ENCODE peak calls at places on chromosomes 11 and 22, in seven cellular contexts. X is dorsolateral prefrontal cortex; I is CD4-positive, CD25-positive, alpha-beta regulatory T cell; G is MM.1S; E is neural progenitor cell; M is SK-N-SH; P is HCT116. Z is an unnamed sample.

GRCh38 chr11:120893431-120894206 is 130.3 kb upstream of the TBCEL start:
- DNase-seq in X (no peak), I (no peak), G (no peak), E (no peak), M (no peak), P (no peak), Z (no peak)

GRCh38 chr22:17891427-17892167 is 117.3 kb upstream of the BID start:
- DNase-seq in X (no peak), I (no peak), G (no peak), E (peak; percentile 56), M (peak; percentile 62), P (no peak), Z (no peak)

GRCh38 chr11:134763030-134763388 is 351.0 kb upstream of the B3GAT1 start:
- DNase-seq in X (no peak), I (no peak), G (no peak), E (no peak), M (peak; percentile 36), P (no peak), Z (no peak)

GRCh38 chr11:116730568-116730967 is 42.2 kb downstream of the BUD13 start:
- DNase-seq in X (peak; percentile 42), I (no peak), G (no peak), E (no peak), M (no peak), P (no peak), Z (no peak)

GRCh38 chr11:57479925-57480324 is 19.6 kb downstream of the RTN4RL2 start:
- DNase-seq in X (no peak), I (no peak), G (no peak), E (no peak), M (peak; percentile 46), P (no peak), Z (no peak)

GRCh38 chr22:27100789-27101188 is 443.4 kb downstream of the MIAT start:
- DNase-seq in X (no peak), I (no peak), G (no peak), E (peak; percentile 88), M (peak; percentile 76), P (no peak), Z (no peak)

GRCh38 chr22:49964136-49964492 is 3.5 kb downstream of the PIM3 start:
- DNase-seq in X (peak; percentile 28), I (no peak), G (peak; percentile 5), E (no peak), M (peak; percentile 8), P (no peak), Z (no peak)

GRCh38 chr11:68938816-68939582 is 35.3 kb downstream of the IGHMBP2 start:
- DNase-seq in X (no peak), I (no peak), G (no peak), E (no peak), M (no peak), P (no peak), Z (no peak)

GRCh38 chr11:120220747-120221037 is 9.9 kb downstream of the OAF start:
- DNase-seq in X (no peak), I (no peak), G (no peak), E (no peak), M (no peak), P (no peak), Z (no peak)

GRCh38 chr11:288328-289144 is at the start of gene PGGHG:
- DNase-seq in X (no peak), I (no peak), G (peak; percentile 49), E (peak; percentile 74), M (peak; percentile 95), P (no peak), Z (no peak)
- H3K27ac ChIP-seq in X (no peak within 1 kb of the TSS), I (peak within 1 kb of the TSS; percentile 79), G (no peak within 1 kb of the TSS), E (no peak within 1 kb of the TSS), M (no peak within 1 kb of the TSS), P (peak within 1 kb of the TSS; percentile 79), Z (no peak within 1 kb of the TSS)

GRCh38 chr11:76666830-76667229 is 3.7 kb downstream of the LRRC32 start:
- DNase-seq in X (no peak), I (no peak), G (no peak), E (no peak), M (no peak), P (no peak), Z (no peak)
- H3K4me3 ChIP-seq in X (peak overlapping the region; percentile 49), I (peak overlapping the region; percentile 81), G (no peak overlapping the region), E (no peak overlapping the region), M (no peak overlapping the region), P (no peak overlapping the region), Z (no peak overlapping the region)

GRCh38 chr11:59756496-59756840 is 1.3 kb downstream of the STX3 start:
- DNase-seq in X (no peak), I (no peak), G (no peak), E (no peak), M (no peak), P (no peak), Z (no peak)
- H3K27ac ChIP-seq in X (peak overlapping the region; percentile 95), I (no peak overlapping the region), G (peak overlapping the region; percentile 32), E (no peak overlapping the region), M (peak overlapping the region; percentile 86), P (peak overlapping the region; percentile 84), Z (no peak overlapping the region)

DNA sequence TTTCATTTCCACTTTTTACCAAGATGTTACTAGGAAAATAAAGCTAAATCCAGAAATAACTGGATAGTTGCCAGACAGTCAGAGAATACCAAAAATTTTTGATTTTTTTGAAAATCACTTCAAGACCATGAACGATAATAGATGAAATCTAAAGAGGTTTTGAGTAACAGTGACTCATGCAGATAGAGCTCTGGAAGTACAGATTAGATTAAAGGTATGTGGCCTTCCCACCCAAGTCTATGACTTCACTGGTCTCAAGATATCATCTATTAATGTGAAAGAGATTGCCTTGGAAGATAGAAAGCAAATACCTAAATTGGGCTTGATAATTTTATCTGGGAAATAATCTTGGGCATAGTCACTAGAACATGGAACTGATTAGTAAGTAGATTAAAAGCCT is 415.9 kb downstream of the METTL15 start:
- DNase-seq in X (no peak), I (no peak), G (no peak), E (no peak), M (no peak), P (no peak), Z (no peak)
- H3K4me3 ChIP-seq in X (no peak overlapping the region), I (no peak overlapping the region), G (no peak overlapping the region), E (no peak overlapping the region), M (no peak overlapping the region), P (no peak overlapping the region), Z (no peak overlapping the region)

GRCh38 chr22:40345271-40345670 is 1.0 kb upstream of the ADSL start:
- DNase-seq in X (no peak), I (no peak), G (peak; percentile 38), E (no peak), M (no peak), P (no peak), Z (no peak)
- H3K27ac ChIP-seq in X (peak overlapping the region; percentile 89), I (peak overlapping the region; percentile 85), G (peak overlapping the region; percentile 71), E (no peak overlapping the region), M (peak overlapping the region; percentile 80), P (peak overlapping the region; percentile 92), Z (no peak overlapping the region)

GRCh38 chr11:128891410-128891861 is 280 bp downstream of the KCNJ5 start:
- DNase-seq in X (no peak), I (no peak), G (no peak), E (no peak), M (no peak), P (no peak), Z (no peak)
- H3K4me3 ChIP-seq in X (peak overlapping the region; percentile 73), I (no peak overlapping the region), G (no peak overlapping the region), E (peak overlapping the region; percentile 60), M (no peak overlapping the region), P (peak overlapping the region; percentile 54), Z (no peak overlapping the region)